ENCODE peak calls at places on chromosomes 3 and 15, in seven cellular contexts. One of them, this sample, is unnamed.

GRCh38 chr3:42019953-42020260 is 58.0 kb upstream of the ULK4 start:
- DNase-seq in SK-N-SH: no peak
- DNase-seq in K562: no peak
- DNase-seq in HepG2: no peak
- DNase-seq in H1: no peak
- DNase-seq in HCT116: no peak
- DNase-seq in endothelial cell of umbilical vein: no peak
- DNase-seq in this sample: no peak

GRCh38 chr3:67646586-67647234 is 7.7 kb downstream of the SUCLG2 start:
- DNase-seq in K562: no peak
- DNase-seq in H1: no peak
- DNase-seq in SK-N-SH: no peak
- DNase-seq in HepG2: no peak
- DNase-seq in endothelial cell of umbilical vein: no peak
- DNase-seq in HCT116: no peak
- DNase-seq in this sample: no peak

GRCh38 chr3:42964286-42964685 is 14.8 kb upstream of the GASK1A start:
- DNase-seq in endothelial cell of umbilical vein: no peak
- DNase-seq in HepG2: no peak
- DNase-seq in K562: no peak
- DNase-seq in HCT116: no peak
- DNase-seq in SK-N-SH: no peak
- DNase-seq in H1: no peak
- DNase-seq in this sample: no peak

GRCh38 chr3:98021821-98022220 is 13.3 kb downstream of the GABRR3 start:
- DNase-seq in HepG2: no peak
- DNase-seq in endothelial cell of umbilical vein: no peak
- DNase-seq in H1: no peak
- DNase-seq in K562: no peak
- DNase-seq in HCT116: no peak
- DNase-seq in SK-N-SH: no peak
- DNase-seq in this sample: no peak

GRCh38 chr15:94026458-94026967 is 204.8 kb upstream of the MCTP2 start:
- DNase-seq in K562: no peak
- DNase-seq in SK-N-SH: no peak
- DNase-seq in HepG2: no peak
- DNase-seq in H1: no peak
- DNase-seq in HCT116: no peak
- DNase-seq in endothelial cell of umbilical vein: peak; percentile 53
- DNase-seq in this sample: no peak

GRCh38 chr3:47949979-47950378 is 66.2 kb downstream of the MAP4 start:
- DNase-seq in H1: no peak
- DNase-seq in K562: no peak
- DNase-seq in SK-N-SH: no peak
- DNase-seq in HepG2: peak; percentile 27
- DNase-seq in HCT116: no peak
- DNase-seq in endothelial cell of umbilical vein: no peak
- DNase-seq in this sample: no peak

GRCh38 chr3:192835818-192836468 is 81.7 kb downstream of the MB21D2 start:
- DNase-seq in SK-N-SH: no peak
- DNase-seq in endothelial cell of umbilical vein: no peak
- DNase-seq in HCT116: no peak
- DNase-seq in K562: no peak
- DNase-seq in HepG2: no peak
- DNase-seq in H1: no peak
- DNase-seq in this sample: no peak

GRCh38 chr3:31959951-31960792 is 20.9 kb downstream of the OSBPL10 start:
- DNase-seq in endothelial cell of umbilical vein: no peak
- DNase-seq in K562: no peak
- DNase-seq in H1: no peak
- DNase-seq in HepG2: no peak
- DNase-seq in SK-N-SH: no peak
- DNase-seq in HCT116: no peak
- DNase-seq in this sample: no peak

GRCh38 chr3:107263269-107264021 is 113.8 kb upstream of the CCDC54 start:
- DNase-seq in H1: no peak
- DNase-seq in HCT116: no peak
- DNase-seq in endothelial cell of umbilical vein: no peak
- DNase-seq in SK-N-SH: no peak
- DNase-seq in HepG2: no peak
- DNase-seq in K562: no peak
- DNase-seq in this sample: no peak

GRCh38 chr3:63386568-63386967 is 108.5 kb downstream of the SYNPR start:
- DNase-seq in SK-N-SH: peak; percentile 2
- DNase-seq in HepG2: no peak
- DNase-seq in HCT116: no peak
- DNase-seq in K562: no peak
- DNase-seq in H1: no peak
- DNase-seq in endothelial cell of umbilical vein: no peak
- DNase-seq in this sample: no peak

GRCh38 chr3:18027161-18027939 is 284.9 kb upstream of the TBC1D5 start:
- DNase-seq in H1: no peak
- DNase-seq in SK-N-SH: no peak
- DNase-seq in endothelial cell of umbilical vein: no peak
- DNase-seq in K562: no peak
- DNase-seq in HCT116: no peak
- DNase-seq in HepG2: no peak
- DNase-seq in this sample: no peak

GRCh38 chr3:52570076-52570475 is 33.7 kb downstream of the UQCC5 start:
- DNase-seq in H1: no peak
- DNase-seq in endothelial cell of umbilical vein: no peak
- DNase-seq in K562: no peak
- DNase-seq in SK-N-SH: no peak
- DNase-seq in HCT116: no peak
- DNase-seq in HepG2: no peak
- DNase-seq in this sample: no peak

GRCh38 chr15:40769310-40770146 is at the start of gene C15orf62:
- DNase-seq in H1: no peak
- DNase-seq in SK-N-SH: peak; percentile 75
- DNase-seq in K562: no peak
- DNase-seq in endothelial cell of umbilical vein: peak; percentile 65
- DNase-seq in HCT116: no peak
- DNase-seq in HepG2: no peak
- DNase-seq in this sample: no peak

GRCh38 chr3:80696280-80696679 is 928.5 kb upstream of the ROBO1 start:
- DNase-seq in SK-N-SH: no peak
- DNase-seq in endothelial cell of umbilical vein: peak; percentile 41
- DNase-seq in K562: no peak
- DNase-seq in HCT116: no peak
- DNase-seq in HepG2: peak; percentile 94
- DNase-seq in H1: no peak
- DNase-seq in this sample: no peak

GRCh38 chr3:53885239-53885638 is 3.3 kb upstream of the ACTR8 start:
- DNase-seq in endothelial cell of umbilical vein: no peak
- DNase-seq in K562: no peak
- DNase-seq in HCT116: no peak
- DNase-seq in HepG2: no peak
- DNase-seq in H1: no peak
- DNase-seq in SK-N-SH: no peak
- DNase-seq in this sample: no peak

GRCh38 chr3:183907176-183907575 is 22.5 kb upstream of the PARL start:
- DNase-seq in HCT116: no peak
- DNase-seq in HepG2: no peak
- DNase-seq in H1: no peak
- DNase-seq in SK-N-SH: no peak
- DNase-seq in endothelial cell of umbilical vein: no peak
- DNase-seq in K562: no peak
- DNase-seq in this sample: no peak

GRCh38 chr15:65980824-65981456 is 111.6 kb downstream of the RAB11A start:
- DNase-seq in H1: peak; percentile 69
- DNase-seq in SK-N-SH: peak; percentile 66
- DNase-seq in HCT116: peak; percentile 56
- DNase-seq in HepG2: peak; percentile 30
- DNase-seq in K562: peak; percentile 63
- DNase-seq in endothelial cell of umbilical vein: peak; percentile 52
- DNase-seq in this sample: peak; percentile 47

GRCh38 chr15:72116680-72117447 is 1.1 kb downstream of the MYO9A start:
- DNase-seq in HepG2: no peak
- DNase-seq in H1: peak; percentile 9
- DNase-seq in K562: no peak
- DNase-seq in HCT116: no peak
- DNase-seq in SK-N-SH: no peak
- DNase-seq in endothelial cell of umbilical vein: peak; percentile 64
- DNase-seq in this sample: no peak

GRCh38 chr15:82625136-82625535 is 22.0 kb downstream of the CPEB1 start:
- DNase-seq in HepG2: no peak
- DNase-seq in H1: no peak
- DNase-seq in SK-N-SH: no peak
- DNase-seq in HCT116: no peak
- DNase-seq in endothelial cell of umbilical vein: no peak
- DNase-seq in K562: no peak
- DNase-seq in this sample: no peak

GRCh38 chr15:69034352-69034751 is 19.9 kb downstream of the NOX5 start:
- DNase-seq in endothelial cell of umbilical vein: no peak
- DNase-seq in HCT116: no peak
- DNase-seq in HepG2: no peak
- DNase-seq in SK-N-SH: no peak
- DNase-seq in K562: no peak
- DNase-seq in H1: no peak
- DNase-seq in this sample: no peak
- H3K9ac ChIP-seq in endothelial cell of umbilical vein: no peak overlapping the region
- H3K9ac ChIP-seq in HCT116: no peak overlapping the region
- H3K9ac ChIP-seq in HepG2: no peak overlapping the region
- H3K9ac ChIP-seq in SK-N-SH: no peak overlapping the region
- H3K9ac ChIP-seq in K562: no peak overlapping the region
- H3K9ac ChIP-seq in H1: no peak overlapping the region
- H3K9ac ChIP-seq in this sample: no peak overlapping the region

GRCh38 chr15:81038975-81039607 is 38.4 kb downstream of the TLNRD1 start:
- DNase-seq in K562: no peak
- DNase-seq in H1: no peak
- DNase-seq in HepG2: peak; percentile 10
- DNase-seq in SK-N-SH: no peak
- DNase-seq in endothelial cell of umbilical vein: peak; percentile 87
- DNase-seq in HCT116: no peak
- DNase-seq in this sample: no peak
- TF ChIP-seq POLR2AphosphoS5 in K562: no peak
- TF ChIP-seq POLR2AphosphoS5 in H1: no peak
- TF ChIP-seq POLR2AphosphoS5 in HepG2: no peak
- TF ChIP-seq POLR2AphosphoS5 in SK-N-SH: no peak
- TF ChIP-seq POLR2AphosphoS5 in endothelial cell of umbilical vein: peak; percentile 63
- TF ChIP-seq POLR2AphosphoS5 in HCT116: no peak
- TF ChIP-seq POLR2AphosphoS5 in this sample: no peak

GRCh38 chr15:99702895-99703602 is 30.2 kb downstream of the LYSMD4 start:
- DNase-seq in H1: no peak
- DNase-seq in SK-N-SH: no peak
- DNase-seq in K562: no peak
- DNase-seq in HCT116: no peak
- DNase-seq in endothelial cell of umbilical vein: no peak
- DNase-seq in HepG2: no peak
- DNase-seq in this sample: no peak
- H3K9ac ChIP-seq in H1: no peak overlapping the region
- H3K9ac ChIP-seq in SK-N-SH: no peak overlapping the region
- H3K9ac ChIP-seq in K562: no peak overlapping the region
- H3K9ac ChIP-seq in HCT116: no peak overlapping the region
- H3K9ac ChIP-seq in endothelial cell of umbilical vein: peak overlapping the region; percentile 75
- H3K9ac ChIP-seq in HepG2: no peak overlapping the region
- H3K9ac ChIP-seq in this sample: peak overlapping the region; percentile 77

DNA sequence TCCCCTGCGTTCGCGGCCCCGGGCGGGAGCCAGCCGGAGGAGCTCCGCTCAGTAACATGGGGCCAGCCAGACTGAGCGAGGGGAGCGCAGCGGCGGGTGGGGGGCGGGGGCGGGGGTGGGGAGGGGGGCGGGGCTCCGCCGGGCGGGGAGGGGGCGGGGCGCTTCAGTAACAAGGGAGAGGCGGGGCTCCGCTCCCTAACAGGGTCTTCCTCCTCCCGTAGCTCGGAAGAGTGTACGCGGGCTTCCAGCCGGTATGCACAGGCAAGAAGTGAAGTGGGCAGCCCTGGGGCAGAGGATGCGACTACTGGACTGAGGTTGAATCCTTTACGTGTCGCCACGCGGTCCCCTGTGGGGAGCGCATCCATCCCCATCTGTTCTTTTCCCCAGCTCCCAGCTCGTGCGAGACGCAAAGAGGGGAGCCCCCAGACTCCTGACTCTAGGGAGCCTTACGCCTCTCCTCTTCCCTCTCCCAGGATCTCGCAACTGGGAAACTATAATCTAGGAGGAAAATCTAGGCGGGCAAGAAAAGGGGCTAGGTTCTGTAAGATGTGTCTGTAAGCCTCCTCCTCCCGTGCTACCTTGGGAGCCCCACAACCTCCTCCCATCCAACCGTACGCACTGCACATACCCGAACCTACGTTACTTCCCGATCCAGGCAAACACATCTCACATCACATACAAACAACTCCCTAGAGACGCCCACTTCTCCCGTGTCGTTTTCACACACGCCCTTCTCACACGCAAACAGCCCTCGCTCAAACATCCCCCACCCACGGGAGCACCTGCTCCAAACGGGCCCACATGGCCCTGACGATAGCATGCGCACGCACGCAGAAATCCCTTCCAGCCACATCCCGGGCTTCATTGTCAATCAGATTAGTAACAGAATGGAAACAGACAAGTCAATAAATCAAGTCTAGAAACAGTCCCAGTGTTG is at the start of gene SHF:
- DNase-seq in H1: no peak
- DNase-seq in endothelial cell of umbilical vein: peak; percentile 49
- DNase-seq in K562: peak; percentile 95
- DNase-seq in HCT116: no peak
- DNase-seq in HepG2: peak; percentile 31
- DNase-seq in SK-N-SH: peak; percentile 93
- DNase-seq in this sample: no peak
- TF ChIP-seq POLR2AphosphoS5 in H1: peak; percentile 59
- TF ChIP-seq POLR2AphosphoS5 in endothelial cell of umbilical vein: no peak
- TF ChIP-seq POLR2AphosphoS5 in K562: no peak
- TF ChIP-seq POLR2AphosphoS5 in HCT116: no peak
- TF ChIP-seq POLR2AphosphoS5 in HepG2: peak; percentile 53
- TF ChIP-seq POLR2AphosphoS5 in SK-N-SH: peak; percentile 48
- TF ChIP-seq POLR2AphosphoS5 in this sample: peak; percentile 46